ENCODE peak calls at places on chromosomes 12 and 14, in six cellular contexts. One of them, this sample, is unnamed.

GRCh38 chr14:68815288-68816182 is 22.7 kb upstream of the ZFP36L1 start:
- DNase-seq in BJ: no peak
- DNase-seq in T47D: no peak
- DNase-seq in nephron progenitor cell: no peak
- DNase-seq in RPMI8226: no peak
- DNase-seq in anterior cingulate cortex: no peak
- DNase-seq in this sample: no peak

GRCh38 chr14:101840649-101841365 is 79.3 kb downstream of the PPP2R5C start:
- DNase-seq in anterior cingulate cortex: no peak
- DNase-seq in T47D: no peak
- DNase-seq in BJ: no peak
- DNase-seq in nephron progenitor cell: no peak
- DNase-seq in RPMI8226: no peak
- DNase-seq in this sample: no peak

GRCh38 chr14:21072102-21072501 is 2.0 kb downstream of the ARHGEF40 start:
- DNase-seq in anterior cingulate cortex: no peak
- DNase-seq in BJ: no peak
- DNase-seq in RPMI8226: no peak
- DNase-seq in T47D: no peak
- DNase-seq in nephron progenitor cell: no peak
- DNase-seq in this sample: no peak

GRCh38 chr12:121314441-121314840 is 17.9 kb upstream of the CAMKK2 start:
- DNase-seq in RPMI8226: no peak
- DNase-seq in T47D: no peak
- DNase-seq in nephron progenitor cell: no peak
- DNase-seq in anterior cingulate cortex: no peak
- DNase-seq in BJ: no peak
- DNase-seq in this sample: no peak

GRCh38 chr12:113793250-113793649 is 172.9 kb downstream of the RBM19 start:
- DNase-seq in BJ: no peak
- DNase-seq in RPMI8226: no peak
- DNase-seq in anterior cingulate cortex: no peak
- DNase-seq in T47D: no peak
- DNase-seq in nephron progenitor cell: no peak
- DNase-seq in this sample: no peak

GRCh38 chr12:108400060-108400459 is 60.9 kb upstream of the CMKLR1 start:
- DNase-seq in BJ: no peak
- DNase-seq in T47D: no peak
- DNase-seq in anterior cingulate cortex: no peak
- DNase-seq in RPMI8226: no peak
- DNase-seq in nephron progenitor cell: no peak
- DNase-seq in this sample: no peak

GRCh38 chr12:14216405-14217294 is 148.8 kb upstream of the ATF7IP start:
- DNase-seq in T47D: no peak
- DNase-seq in nephron progenitor cell: no peak
- DNase-seq in anterior cingulate cortex: no peak
- DNase-seq in RPMI8226: peak
- DNase-seq in BJ: no peak
- DNase-seq in this sample: no peak

GRCh38 chr14:66487159-66487558 is 988 bp downstream of the CCDC196 start:
- DNase-seq in anterior cingulate cortex: no peak
- DNase-seq in RPMI8226: no peak
- DNase-seq in BJ: no peak
- DNase-seq in T47D: no peak
- DNase-seq in nephron progenitor cell: no peak
- DNase-seq in this sample: no peak

GRCh38 chr12:47860279-47860841 is 40.7 kb upstream of the HDAC7 start:
- DNase-seq in anterior cingulate cortex: no peak
- DNase-seq in nephron progenitor cell: no peak
- DNase-seq in BJ: no peak
- DNase-seq in T47D: no peak
- DNase-seq in RPMI8226: no peak
- DNase-seq in this sample: no peak

GRCh38 chr14:21070083-21070609 is at the start of gene ARHGEF40:
- DNase-seq in RPMI8226: peak
- DNase-seq in anterior cingulate cortex: peak
- DNase-seq in T47D: peak
- DNase-seq in BJ: no peak
- DNase-seq in nephron progenitor cell: peak
- DNase-seq in this sample: no peak

GRCh38 chr12:24696800-24697199 is 252.1 kb downstream of the BCAT1 start:
- DNase-seq in BJ: no peak
- DNase-seq in RPMI8226: no peak
- DNase-seq in nephron progenitor cell: no peak
- DNase-seq in anterior cingulate cortex: no peak
- DNase-seq in T47D: no peak
- DNase-seq in this sample: no peak

GRCh38 chr12:128388461-128388921 is 121.5 kb downstream of the TMEM132C start:
- DNase-seq in T47D: no peak
- DNase-seq in nephron progenitor cell: no peak
- DNase-seq in RPMI8226: no peak
- DNase-seq in BJ: no peak
- DNase-seq in anterior cingulate cortex: no peak
- DNase-seq in this sample: no peak

GRCh38 chr12:109714141-109714912 is 702 bp downstream of the FAM222A start:
- DNase-seq in T47D: peak
- DNase-seq in nephron progenitor cell: peak
- DNase-seq in BJ: no peak
- DNase-seq in anterior cingulate cortex: peak
- DNase-seq in RPMI8226: peak
- DNase-seq in this sample: peak

GRCh38 chr14:98290596-98290995 is 981.4 kb downstream of the BCL11B start:
- DNase-seq in RPMI8226: no peak
- DNase-seq in BJ: no peak
- DNase-seq in nephron progenitor cell: no peak
- DNase-seq in T47D: no peak
- DNase-seq in anterior cingulate cortex: no peak
- DNase-seq in this sample: no peak

GRCh38 chr14:102717211-102717610 is 60.0 kb upstream of the TRAF3 start:
- DNase-seq in nephron progenitor cell: no peak
- DNase-seq in RPMI8226: no peak
- DNase-seq in BJ: no peak
- DNase-seq in T47D: no peak
- DNase-seq in anterior cingulate cortex: no peak
- DNase-seq in this sample: no peak

GRCh38 chr14:67241416-67242362 is at the start of gene PALS1:
- DNase-seq in T47D: peak
- DNase-seq in BJ: peak
- DNase-seq in anterior cingulate cortex: no peak
- DNase-seq in nephron progenitor cell: no peak
- DNase-seq in RPMI8226: no peak
- DNase-seq in this sample: peak

GRCh38 chr12:77992760-77993159 is 162.1 kb downstream of the NAV3 start:
- DNase-seq in nephron progenitor cell: no peak
- DNase-seq in RPMI8226: no peak
- DNase-seq in anterior cingulate cortex: no peak
- DNase-seq in T47D: no peak
- DNase-seq in BJ: no peak
- DNase-seq in this sample: no peak

GRCh38 chr12:1593232-1594044 is 943 bp downstream of the FBXL14 start:
- DNase-seq in T47D: peak
- DNase-seq in RPMI8226: peak
- DNase-seq in nephron progenitor cell: peak
- DNase-seq in anterior cingulate cortex: no peak
- DNase-seq in BJ: no peak
- DNase-seq in this sample: peak

GRCh38 chr12:120832712-120833111 is 71.4 kb downstream of the SPPL3 start:
- DNase-seq in nephron progenitor cell: no peak
- DNase-seq in BJ: no peak
- DNase-seq in anterior cingulate cortex: no peak
- DNase-seq in T47D: no peak
- DNase-seq in RPMI8226: no peak
- DNase-seq in this sample: no peak

GRCh38 chr12:85301054-85301453 is 21.0 kb downstream of the ALX1 start:
- DNase-seq in T47D: peak
- DNase-seq in nephron progenitor cell: no peak
- DNase-seq in BJ: no peak
- DNase-seq in RPMI8226: no peak
- DNase-seq in anterior cingulate cortex: no peak
- DNase-seq in this sample: no peak

GRCh38 chr14:103806805-103807204 is 40.6 kb downstream of the PPP1R13B start:
- DNase-seq in RPMI8226: no peak
- DNase-seq in nephron progenitor cell: no peak
- DNase-seq in anterior cingulate cortex: no peak
- DNase-seq in BJ: no peak
- DNase-seq in T47D: no peak
- DNase-seq in this sample: no peak

GRCh38 chr12:57143454-57143853 is 4.0 kb downstream of the LRP1-AS start:
- DNase-seq in nephron progenitor cell: no peak
- DNase-seq in BJ: no peak
- DNase-seq in anterior cingulate cortex: no peak
- DNase-seq in RPMI8226: no peak
- DNase-seq in T47D: no peak
- DNase-seq in this sample: no peak

GRCh38 chr14:69615471-69616407 is 4.3 kb downstream of the SUSD6 start:
- DNase-seq in anterior cingulate cortex: no peak
- DNase-seq in BJ: peak
- DNase-seq in RPMI8226: peak
- DNase-seq in nephron progenitor cell: no peak
- DNase-seq in T47D: peak
- DNase-seq in this sample: no peak

GRCh38 chr14:105019861-105020814 is 745 bp downstream of the CDCA4 start:
- DNase-seq in RPMI8226: peak
- DNase-seq in T47D: no peak
- DNase-seq in anterior cingulate cortex: no peak
- DNase-seq in BJ: no peak
- DNase-seq in nephron progenitor cell: peak
- DNase-seq in this sample: peak

GRCh38 chr12:50734409-50735263 is 29.3 kb upstream of the ATF1 start:
- DNase-seq in nephron progenitor cell: peak
- DNase-seq in BJ: no peak
- DNase-seq in anterior cingulate cortex: no peak
- DNase-seq in T47D: peak
- DNase-seq in RPMI8226: peak
- DNase-seq in this sample: no peak

GRCh38 chr14:81565441-81566290 is 32.0 kb upstream of the SEL1L start:
- DNase-seq in anterior cingulate cortex: no peak
- DNase-seq in RPMI8226: peak
- DNase-seq in BJ: no peak
- DNase-seq in nephron progenitor cell: peak
- DNase-seq in T47D: peak
- DNase-seq in this sample: no peak

GRCh38 chr12:79681008-79681590 is 9.7 kb downstream of the PAWR start:
- DNase-seq in RPMI8226: no peak
- DNase-seq in T47D: no peak
- DNase-seq in BJ: no peak
- DNase-seq in nephron progenitor cell: no peak
- DNase-seq in anterior cingulate cortex: no peak
- DNase-seq in this sample: no peak

GRCh38 chr14:31902915-31903646 is 174.0 kb upstream of the ARHGAP5 start:
- DNase-seq in anterior cingulate cortex: no peak
- DNase-seq in T47D: no peak
- DNase-seq in RPMI8226: no peak
- DNase-seq in nephron progenitor cell: no peak
- DNase-seq in BJ: no peak
- DNase-seq in this sample: no peak

GRCh38 chr12:3078086-3078820 is 1.1 kb downstream of the TSPAN9 start:
- DNase-seq in BJ: no peak
- DNase-seq in anterior cingulate cortex: no peak
- DNase-seq in nephron progenitor cell: no peak
- DNase-seq in RPMI8226: no peak
- DNase-seq in T47D: no peak
- DNase-seq in this sample: no peak

GRCh38 chr12:108826807-108827721 is 30.3 kb downstream of the SSH1 start:
- DNase-seq in T47D: no peak
- DNase-seq in anterior cingulate cortex: no peak
- DNase-seq in BJ: no peak
- DNase-seq in RPMI8226: no peak
- DNase-seq in nephron progenitor cell: no peak
- DNase-seq in this sample: no peak

GRCh38 chr12:123942277-123942653 is 30.4 kb downstream of the CCDC92 start:
- DNase-seq in anterior cingulate cortex: no peak
- DNase-seq in BJ: peak
- DNase-seq in nephron progenitor cell: no peak
- DNase-seq in T47D: no peak
- DNase-seq in RPMI8226: no peak
- DNase-seq in this sample: no peak

GRCh38 chr14:35140718-35141581 is 18.6 kb downstream of the PRORP start:
- DNase-seq in anterior cingulate cortex: no peak
- DNase-seq in nephron progenitor cell: no peak
- DNase-seq in RPMI8226: no peak
- DNase-seq in BJ: no peak
- DNase-seq in T47D: peak
- DNase-seq in this sample: no peak

GRCh38 chr14:49892301-49892635 is 614 bp upstream of the ARF6 start:
- DNase-seq in T47D: peak
- DNase-seq in RPMI8226: peak
- DNase-seq in BJ: peak
- DNase-seq in anterior cingulate cortex: no peak
- DNase-seq in nephron progenitor cell: no peak
- DNase-seq in this sample: peak

GRCh38 chr14:54330876-54331275 is 65.9 kb upstream of the CDKN3 start:
- DNase-seq in BJ: no peak
- DNase-seq in anterior cingulate cortex: no peak
- DNase-seq in RPMI8226: no peak
- DNase-seq in T47D: no peak
- DNase-seq in nephron progenitor cell: no peak
- DNase-seq in this sample: no peak

GRCh38 chr12:48119834-48120195 is 651 bp downstream of the PFKM start:
- DNase-seq in anterior cingulate cortex: no peak
- DNase-seq in nephron progenitor cell: no peak
- DNase-seq in T47D: no peak
- DNase-seq in BJ: no peak
- DNase-seq in RPMI8226: no peak
- DNase-seq in this sample: no peak

GRCh38 chr12:131831635-131832041 is 3.4 kb downstream of the MMP17 start:
- DNase-seq in T47D: peak
- DNase-seq in RPMI8226: no peak
- DNase-seq in anterior cingulate cortex: no peak
- DNase-seq in BJ: peak
- DNase-seq in nephron progenitor cell: no peak
- DNase-seq in this sample: no peak